ENCODE peak calls at places on chromosome 11, in eight cellular contexts. P is left ventricle myocardium inferior; T is H9; R is skeletal muscle cell; N is T-helper 1 cell; O is renal cortical epithelial cell; V is caudate nucleus; U is activated gamma-delta T cell treated with anti-CD3 and anti-CD28 coated beads, Interleukin-2, amount 50 U/mL, for 16 hours. F is an unnamed sample.

GRCh38 chr11:117130879-117131278 is 13.2 kb upstream of the PAFAH1B2 start:
- DNase-seq in P (no peak), T (no peak), R (no peak), N (no peak), O (peak; percentile 56), V (no peak), U (no peak), F (no peak)

GRCh38 chr11:47235163-47235562 is 13.5 kb downstream of the ACP2 start:
- DNase-seq in P (no peak), T (no peak), R (no peak), N (no peak), O (no peak), V (no peak), U (no peak), F (no peak)

GRCh38 chr11:87722756-87723599 is 452.3 kb downstream of the RAB38 start:
- DNase-seq in P (no peak), T (peak; percentile 56), R (no peak), N (peak; percentile 4), O (no peak), V (no peak), U (no peak), F (peak; percentile 68)

GRCh38 chr11:96098511-96099241 is 174.8 kb upstream of the MTMR2 start:
- DNase-seq in P (no peak), T (no peak), R (no peak), N (no peak), O (peak; percentile 90), V (no peak), U (no peak), F (no peak)

GRCh38 chr11:123549901-123550619 is 104.4 kb downstream of the SCN3B start:
- DNase-seq in P (no peak), T (no peak), R (no peak), N (no peak), O (no peak), V (no peak), U (no peak), F (peak; percentile 39)

GRCh38 chr11:45982656-45983470 is 60.4 kb downstream of the LARGE2 start:
- DNase-seq in P (peak; percentile 18), T (peak; percentile 87), R (peak; percentile 80), N (no peak), O (peak; percentile 72), V (no peak), U (no peak), F (peak; percentile 98)

GRCh38 chr11:77428598-77428997 is 45.3 kb downstream of the PAK1 start:
- DNase-seq in P (no peak), T (no peak), R (no peak), N (no peak), O (no peak), V (no peak), U (no peak), F (no peak)

GRCh38 chr11:69321877-69322350 is 28.0 kb downstream of the MYEOV start:
- DNase-seq in P (no peak), T (no peak), R (peak; percentile 45), N (no peak), O (peak; percentile 82), V (no peak), U (no peak), F (no peak)

GRCh38 chr11:66617148-66617814 is 851 bp downstream of the RBM14 start:
- DNase-seq in P (peak; percentile 80), T (no peak), R (no peak), N (no peak), O (no peak), V (no peak), U (no peak), F (no peak)

GRCh38 chr11:131749100-131749499 is 378.7 kb downstream of the NTM start:
- DNase-seq in P (no peak), T (no peak), R (peak; percentile 92), N (no peak), O (no peak), V (no peak), U (no peak), F (no peak)

GRCh38 chr11:44010789-44011251 is 37.0 kb upstream of the ACCSL start:
- DNase-seq in P (no peak), T (no peak), R (no peak), N (no peak), O (no peak), V (no peak), U (no peak), F (no peak)

GRCh38 chr11:122229611-122230386 is 113.8 kb upstream of the BLID start:
- DNase-seq in P (no peak), T (peak; percentile 68), R (no peak), N (no peak), O (no peak), V (no peak), U (no peak), F (no peak)

GRCh38 chr11:65477271-65478029 is 21.4 kb upstream of the MALAT1 start:
- DNase-seq in P (peak; percentile 97), T (peak; percentile 95), R (peak; percentile 82), N (peak; percentile 91), O (peak; percentile 83), V (peak; percentile 83), U (peak; percentile 83), F (peak; percentile 97)

GRCh38 chr11:35141538-35141937 is 2.6 kb downstream of the CD44 start:
- DNase-seq in P (peak; percentile 39), T (no peak), R (no peak), N (peak; percentile 50), O (no peak), V (no peak), U (no peak), F (no peak)

GRCh38 chr11:47861762-47862161 is 13.6 kb upstream of the NUP160 start:
- DNase-seq in P (no peak), T (no peak), R (no peak), N (peak; percentile 17), O (no peak), V (no peak), U (no peak), F (no peak)

GRCh38 chr11:33065445-33066178 is 26.2 kb downstream of the TCP11L1 start:
- DNase-seq in P (peak; percentile 57), T (peak; percentile 92), R (peak; percentile 18), N (peak; percentile 63), O (peak; percentile 52), V (no peak), U (peak; percentile 53), F (peak; percentile 90)

GRCh38 chr11:78957481-78958245 is 383.0 kb upstream of the NARS2 start:
- DNase-seq in P (no peak), T (no peak), R (no peak), N (no peak), O (peak; percentile 69), V (no peak), U (no peak), F (no peak)

GRCh38 chr11:68749501-68750196 is 1.7 kb downstream of the TESMIN start:
- DNase-seq in P (no peak), T (peak; percentile 39), R (no peak), N (no peak), O (no peak), V (no peak), U (no peak), F (peak; percentile 78)

GRCh38 chr11:20097319-20098221 is 62.7 kb downstream of the DBX1 start:
- DNase-seq in P (no peak), T (no peak), R (peak; percentile 88), N (no peak), O (peak; percentile 60), V (no peak), U (no peak), F (no peak)

GRCh38 chr11:121024989-121025388 is 1.1 kb downstream of the TBCEL start:
- DNase-seq in P (no peak), T (no peak), R (no peak), N (no peak), O (peak; percentile 51), V (no peak), U (no peak), F (peak; percentile 82)

GRCh38 chr11:95505927-95506426 is 275.0 kb upstream of the SESN3 start:
- DNase-seq in P (no peak), T (no peak), R (no peak), N (no peak), O (no peak), V (no peak), U (no peak), F (no peak)